ENCODE peak calls at places on chromosome 12, in four cellular contexts. R is Peyer's patch, V is transverse colon, W is PC-3. N is an unnamed sample.

GRCh38 chr12:96263449-96263902 is 69.3 kb downstream of the ELK3 start:
- DNase-seq in R (no peak), W (no peak), V (no peak), N (no peak)

GRCh38 chr12:53623986-53624385 is 2.2 kb downstream of the ATF7 start:
- DNase-seq in V (no peak), R (no peak), W (peak), N (no peak)

GRCh38 chr12:70213707-70214106 is 29.5 kb upstream of the CNOT2 start:
- DNase-seq in V (no peak), W (no peak), R (no peak), N (no peak)

GRCh38 chr12:103697912-103698751 is 111.1 kb downstream of the STAB2 start:
- DNase-seq in R (no peak), V (no peak), W (no peak), N (no peak)

GRCh38 chr12:39037115-39037514 is 131.7 kb upstream of the CPNE8 start:
- DNase-seq in R (no peak), W (no peak), V (no peak), N (no peak)

GRCh38 chr12:102462803-102463499 is 17.4 kb downstream of the IGF1 start:
- DNase-seq in R (no peak), W (no peak), V (no peak), N (no peak)

GRCh38 chr12:110885152-110885840 is 35.1 kb downstream of the MYL2 start:
- DNase-seq in R (no peak), W (no peak), V (no peak), N (no peak)

GRCh38 chr12:1350055-1350933 is 244.1 kb downstream of the FBXL14 start:
- DNase-seq in W (peak), V (peak), R (no peak), N (no peak)

GRCh38 chr12:108271951-108272729 is 67.0 kb downstream of the CMKLR1 start:
- DNase-seq in W (no peak), R (no peak), V (no peak), N (no peak)

GRCh38 chr12:57803317-57803893 is 15.1 kb downstream of the AVIL start:
- DNase-seq in W (peak), R (no peak), V (peak), N (peak)

GRCh38 chr12:26791328-26791791 is 41.6 kb downstream of the ITPR2 start:
- DNase-seq in R (no peak), W (no peak), V (no peak), N (no peak)

GRCh38 chr12:122999986-123000420 is 19.5 kb downstream of the ARL6IP4 start:
- DNase-seq in V (no peak), R (no peak), W (no peak), N (no peak)

GRCh38 chr12:113428482-113428881 is 6.3 kb downstream of the SDSL start:
- DNase-seq in W (no peak), V (no peak), R (no peak), N (no peak)

GRCh38 chr12:97292588-97292987 is 170.0 kb upstream of the RMST start:
- DNase-seq in V (no peak), R (no peak), W (no peak), N (no peak)

GRCh38 chr12:62190921-62191746 is 69.1 kb upstream of the USP15 start:
- DNase-seq in W (no peak), R (peak), V (no peak), N (peak)

GRCh38 chr12:57767317-57767716 is 439 bp upstream of the CYP27B1 start:
- DNase-seq in R (no peak), W (no peak), V (no peak), N (no peak)

GRCh38 chr12:104933128-104933527 is 25.0 kb downstream of the SLC41A2 start:
- DNase-seq in W (no peak), R (no peak), V (no peak), N (no peak)

GRCh38 chr12:49331360-49332222 is 5.4 kb downstream of the C1QL4 start:
- DNase-seq in V (peak), W (peak), R (peak), N (no peak)

GRCh38 chr12:14948672-14949071 is 10.3 kb upstream of the ERP27 start:
- DNase-seq in V (peak), R (no peak), W (peak), N (peak)

GRCh38 chr12:6376079-6376941 is 947 bp upstream of the SCNN1A start:
- DNase-seq in W (no peak), R (peak), V (peak), N (no peak)

GRCh38 chr12:99450231-99450630 is 197.3 kb upstream of the GARIN6 start:
- DNase-seq in W (no peak), R (no peak), V (no peak), N (no peak)

GRCh38 chr12:128790653-128791373 is 32.9 kb downstream of the SLC15A4 start:
- DNase-seq in R (no peak), V (no peak), W (no peak), N (no peak)

GRCh38 chr12:132471858-132472255 is 18.1 kb upstream of the FBRSL1 start:
- DNase-seq in R (no peak), W (no peak), V (no peak), N (no peak)

GRCh38 chr12:28242888-28243633 is 52.8 kb downstream of the CCDC91 start:
- DNase-seq in W (peak), R (no peak), V (no peak), N (no peak)

GRCh38 chr12:118015306-118015705 is 1.2 kb upstream of the RFC5 start:
- DNase-seq in R (no peak), W (no peak), V (no peak), N (no peak)

GRCh38 chr12:126862500-126862899 is 1404.5 kb upstream of the TMEM132C start:
- DNase-seq in R (no peak), W (no peak), V (no peak), N (no peak)

GRCh38 chr12:31588976-31589375 is 2.0 kb downstream of the DENND5B start:
- DNase-seq in W (peak), R (no peak), V (no peak), N (no peak)

GRCh38 chr12:92424338-92424737 is 278.5 kb upstream of the PLEKHG7 start:
- DNase-seq in V (no peak), W (peak), R (no peak), N (no peak)

GRCh38 chr12:121489874-121490273 is 90.0 kb downstream of the RNF34 start:
- DNase-seq in V (no peak), R (no peak), W (no peak), N (no peak)

GRCh38 chr12:117514016-117514415 is 152.6 kb upstream of the NOS1 start:
- DNase-seq in V (no peak), W (no peak), R (no peak), N (no peak)

GRCh38 chr12:6091786-6092566 is 32.5 kb downstream of the VWF start:
- DNase-seq in R (no peak), W (no peak), V (no peak), N (no peak)

GRCh38 chr12:52082988-52083637 is 3.6 kb downstream of the SMIM41 start:
- DNase-seq in R (no peak), W (peak), V (peak), N (peak)

GRCh38 chr12:11862794-11863193 is 207.9 kb upstream of the BCL2L14 start:
- DNase-seq in V (no peak), W (no peak), R (no peak), N (no peak)

GRCh38 chr12:53712059-53712643 is 15.1 kb downstream of the CALCOCO1 start:
- DNase-seq in R (no peak), V (no peak), W (no peak), N (no peak)

GRCh38 chr12:116717466-116718457 is 20.1 kb downstream of the SPRING1 start:
- DNase-seq in R (no peak), W (no peak), V (peak), N (no peak)

GRCh38 chr12:52956987-52957386 is 8.1 kb downstream of the KRT18 start:
- DNase-seq in W (no peak), V (no peak), R (no peak), N (no peak)

DNA sequence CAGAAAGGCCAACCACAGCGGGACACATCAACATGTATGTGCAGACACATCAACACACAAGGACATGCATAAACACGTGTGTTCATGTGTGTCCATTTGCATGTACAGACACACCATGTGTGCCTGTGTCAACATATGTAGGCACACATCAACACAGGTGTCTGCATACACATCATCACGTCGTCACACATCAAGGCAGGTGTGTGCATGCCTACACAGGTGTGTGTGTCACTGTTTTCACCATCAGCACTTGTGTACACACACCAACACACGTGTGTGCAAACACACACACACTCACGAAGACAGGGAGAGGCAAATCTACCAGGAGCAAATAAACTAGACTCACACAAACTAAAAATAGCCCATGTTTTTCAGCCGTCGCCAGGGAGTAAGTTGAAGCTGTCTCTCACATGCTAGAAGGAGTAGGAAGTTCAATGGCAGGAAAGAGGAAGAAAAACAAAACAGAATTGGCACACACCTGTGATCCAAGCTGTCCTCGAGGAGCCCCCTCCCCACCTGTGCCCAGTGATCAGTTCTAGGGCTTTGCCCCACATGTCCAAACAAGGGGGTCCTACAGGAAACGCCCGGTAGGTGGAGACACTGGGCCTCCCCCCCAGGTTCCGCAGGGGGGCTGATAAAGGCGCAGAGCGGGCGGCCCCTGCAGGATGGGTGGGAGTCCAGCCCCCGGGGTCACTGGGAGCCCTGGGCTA is 7.4 kb downstream of the SCARB1 start:
- DNase-seq in W (no peak), R (no peak), V (no peak), N (no peak)
- H3K27ac ChIP-seq in W (no peak), R (no peak), V (peak), N (no peak)

DNA sequence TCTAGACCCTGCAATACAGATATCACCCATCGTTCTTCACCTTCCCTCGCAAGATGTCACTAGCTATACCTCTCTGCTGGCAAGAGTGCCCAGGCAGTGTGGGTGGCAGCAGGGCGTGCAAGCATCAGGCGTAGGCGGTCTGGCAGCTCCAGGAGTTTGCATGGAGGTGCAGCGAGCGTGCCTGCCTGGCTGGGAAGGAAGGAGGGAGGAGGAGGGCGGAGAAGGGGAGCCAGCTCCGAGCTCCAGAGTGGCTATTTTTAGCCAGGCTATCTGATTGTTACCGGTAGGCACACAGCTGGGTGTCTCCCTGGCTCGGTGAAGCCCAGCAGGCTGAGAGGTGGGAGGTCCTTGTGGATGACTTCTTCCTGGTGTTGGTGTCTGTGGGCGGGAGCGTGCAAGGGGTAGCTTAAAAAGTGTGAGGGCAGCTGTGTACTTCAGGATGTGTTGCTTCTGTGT is 6.2 kb downstream of the FOXJ2 start:
- DNase-seq in R (peak), V (peak), W (no peak), N (no peak)
- H3K27ac ChIP-seq in R (peak), V (peak), W (no peak), N (no peak)

GRCh38 chr12:3249081-3249800 is 172.1 kb downstream of the TSPAN9 start:
- DNase-seq in W (no peak), V (no peak), R (no peak), N (no peak)

GRCh38 chr12:3250034-3250433 is 172.9 kb downstream of the TSPAN9 start:
- DNase-seq in V (no peak), W (no peak), R (no peak), N (no peak)

GRCh38 chr12:3251067-3251466 is 173.9 kb downstream of the TSPAN9 start:
- DNase-seq in R (no peak), W (no peak), V (no peak), N (no peak)

GRCh38 chr12:3251691-3252090 is 174.5 kb downstream of the TSPAN9 start:
- DNase-seq in V (no peak), W (no peak), R (no peak), N (no peak)

DNA sequence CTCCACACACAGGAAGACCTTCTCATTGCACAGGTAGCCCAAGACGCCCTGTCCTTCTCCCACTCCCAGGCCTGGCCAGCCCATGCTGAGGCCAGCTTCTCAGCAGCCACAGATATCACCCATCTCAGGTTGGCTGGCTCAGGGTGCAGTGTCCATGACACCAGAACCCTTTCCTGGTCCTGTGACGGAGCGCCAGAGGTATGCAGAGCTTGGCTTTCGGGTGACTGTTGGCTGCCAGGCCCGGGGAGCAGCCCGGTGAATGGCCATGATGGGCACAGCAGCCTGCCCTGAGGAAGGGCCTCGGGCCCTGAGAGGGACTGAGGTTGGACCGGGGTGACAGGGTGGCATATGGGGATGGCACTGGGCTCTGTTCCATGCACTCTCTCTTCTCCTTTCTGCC is 173.4 kb downstream of the TSPAN9 start:
- DNase-seq in V (no peak), R (no peak), W (no peak), N (no peak)
- H3K27ac ChIP-seq in V (no peak), R (no peak), W (no peak), N (no peak)

DNA sequence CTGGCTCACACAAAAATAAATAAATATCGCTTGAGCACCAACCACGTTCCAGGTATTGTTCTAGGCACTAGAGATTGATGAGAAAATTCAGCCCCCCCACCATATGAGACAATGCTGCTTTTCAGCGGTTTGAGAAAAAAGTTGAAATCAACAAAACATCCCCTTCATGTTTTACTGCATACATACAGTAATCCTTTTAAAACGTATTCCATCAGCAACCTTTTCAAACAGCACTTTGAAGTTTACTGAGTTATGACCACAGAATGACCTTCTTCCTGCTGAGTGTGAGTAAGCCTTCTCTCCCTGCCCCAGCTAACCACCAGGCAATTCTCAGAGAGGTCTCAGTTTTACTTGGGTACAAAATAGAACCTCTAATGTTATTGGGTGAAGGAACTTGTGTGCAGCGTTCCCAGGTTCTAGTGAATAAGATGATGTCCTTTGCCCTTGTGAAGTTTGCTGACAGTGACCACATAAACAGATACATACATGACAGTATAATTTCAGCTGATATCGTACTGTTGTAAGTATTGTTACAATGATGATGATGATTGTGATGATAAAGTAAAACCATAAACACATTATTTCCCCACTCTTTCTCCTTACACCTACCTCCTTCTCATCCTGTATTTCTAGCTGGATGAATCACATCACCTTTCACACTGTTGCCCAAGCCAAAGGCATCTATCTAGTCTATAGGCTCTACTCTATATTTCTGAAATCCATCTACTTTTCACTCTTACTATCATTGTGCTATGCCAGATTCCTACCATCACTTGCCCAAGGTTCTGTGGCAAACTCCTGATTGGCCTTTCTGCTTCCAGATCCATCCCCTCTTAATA is 124.4 kb upstream of the KRR1 start:
- DNase-seq in W (peak), R (no peak), V (no peak), N (peak)
- H3K27ac ChIP-seq in W (peak), R (no peak), V (no peak), N (no peak)

GRCh38 chr12:89384050-89384749 is 31.9 kb upstream of the DUSP6 start:
- DNase-seq in W (peak), V (peak), R (no peak), N (no peak)
- H3K27ac ChIP-seq in W (peak), V (peak), R (peak), N (no peak)

DNA sequence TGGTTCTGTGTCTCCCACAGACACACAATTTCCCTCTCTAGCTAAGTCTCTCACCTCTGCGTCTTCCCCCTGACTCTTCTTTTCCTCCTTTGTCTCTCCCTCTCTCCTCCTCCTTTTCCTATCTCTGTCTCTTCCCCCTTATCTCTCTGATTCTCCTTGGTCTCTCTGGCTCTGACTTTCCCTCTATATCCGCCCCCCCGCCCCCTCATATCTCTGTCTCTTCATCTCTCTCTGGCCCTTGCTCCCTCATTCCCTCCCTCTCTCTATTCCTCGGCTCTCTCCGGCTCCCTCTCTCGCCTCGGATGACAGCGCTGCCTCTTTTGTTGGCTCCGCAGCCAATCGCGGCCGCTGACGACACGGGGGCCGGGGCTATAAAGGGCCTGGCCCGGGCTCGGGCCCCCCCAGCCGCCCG is at the start of gene GDF11:
- DNase-seq in W (peak), V (peak), R (no peak), N (peak)
- H3K27ac ChIP-seq in W (no peak), V (peak), R (peak), N (peak)

GRCh38 chr12:94145231-94145979 is 3.0 kb upstream of the PLXNC1 start:
- DNase-seq in W (peak), V (no peak), R (no peak), N (no peak)
- H3K27ac ChIP-seq in W (no peak), V (no peak), R (no peak), N (no peak)

GRCh38 chr12:120367924-120368788 is 808 bp downstream of the MSI1 start:
- DNase-seq in W (no peak), V (peak), R (no peak), N (no peak)
- H3K27ac ChIP-seq in W (no peak), V (peak), R (peak), N (no peak)

GRCh38 chr12:109717390-109718357 is 4.0 kb downstream of the FAM222A start:
- DNase-seq in V (no peak), W (no peak), R (no peak), N (no peak)

GRCh38 chr12:109715310-109716091 is 1.9 kb downstream of the FAM222A start:
- DNase-seq in R (no peak), V (peak), W (no peak), N (no peak)

GRCh38 chr12:109718390-109718789 is 4.8 kb downstream of the FAM222A start:
- DNase-seq in W (no peak), V (no peak), R (no peak), N (no peak)

GRCh38 chr12:109716092-109716479 is 2.5 kb downstream of the FAM222A start:
- DNase-seq in W (no peak), V (no peak), R (no peak), N (no peak)

DNA sequence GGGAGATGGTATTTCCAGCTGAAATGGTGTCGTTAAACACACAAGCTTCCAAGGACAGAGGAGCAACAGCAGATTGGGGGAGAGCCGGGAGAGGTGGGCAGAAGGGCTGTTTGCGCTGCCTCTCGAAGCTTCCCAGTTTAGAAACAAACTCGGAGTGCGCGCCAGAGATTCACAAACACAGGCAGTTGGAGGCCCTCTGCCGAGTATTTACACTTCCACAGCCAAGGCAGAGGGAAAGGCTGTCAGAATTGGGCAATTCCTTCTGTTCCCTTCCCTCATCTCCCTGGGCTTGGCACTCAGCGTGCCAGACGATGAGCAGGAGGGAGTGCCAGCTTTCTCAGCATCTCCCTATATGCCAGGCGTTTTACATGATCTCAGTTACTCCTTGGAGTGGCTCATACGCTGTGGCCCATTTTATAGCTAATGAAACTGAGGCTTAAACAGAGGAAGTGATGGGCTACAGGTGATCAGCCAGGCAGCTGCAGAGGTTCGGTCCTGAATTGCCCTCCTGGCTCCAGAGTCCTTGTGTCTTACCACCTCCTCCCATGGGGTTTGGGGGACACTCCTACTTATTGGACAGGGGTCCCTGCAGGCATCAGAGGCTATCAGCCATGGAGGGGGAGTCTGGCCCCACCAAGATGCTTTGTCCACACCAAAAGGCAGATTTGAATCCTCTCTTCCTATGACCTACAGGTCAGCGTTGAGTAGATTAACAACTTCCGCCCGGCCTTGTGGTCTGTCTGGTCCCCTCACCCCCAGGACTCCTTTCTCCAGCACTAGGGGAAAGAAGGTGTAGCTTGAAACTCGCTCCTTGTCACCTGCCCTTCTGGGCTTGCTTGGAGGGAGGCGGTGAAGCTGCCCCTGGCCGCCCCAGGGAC is 3.1 kb downstream of the FAM222A start:
- DNase-seq in R (no peak), W (no peak), V (peak), N (no peak)
- H3K27ac ChIP-seq in R (peak), W (no peak), V (peak), N (no peak)